ENCODE peak calls at places on chromosomes 6 and 20, in nine cellular contexts. L, H, A, R, Z, X, T, E and Y are unnamed samples. For H3K27me3, the result is how much of the 10 kb centered on the place peaks cover.

GRCh38 chr20:4297141-4297826 is 281.9 kb upstream of the RNF24 start:
- DNase-seq in L (no peak), H (no peak), A (no peak), R (peak), Z (peak), X (peak), T (peak), E (peak), Y (no peak)

GRCh38 chr6:136506124-136506799 is 44.0 kb downstream of the MAP7 start:
- DNase-seq in L (no peak), H (no peak), A (no peak), R (no peak), Z (no peak), X (no peak), T (no peak), E (no peak), Y (no peak)

GRCh38 chr6:73249998-73250397 is 13.0 kb downstream of the KHDC1 start:
- DNase-seq in L (no peak), H (no peak), A (no peak), R (no peak), Z (no peak), X (no peak), T (no peak), E (no peak), Y (no peak)

GRCh38 chr6:120764312-120764711 is 570.0 kb downstream of the TBC1D32 start:
- DNase-seq in L (no peak), H (no peak), A (no peak), R (no peak), Z (no peak), X (no peak), T (no peak), E (no peak), Y (no peak)

GRCh38 chr6:23308166-23308565 is 738.8 kb downstream of the HDGFL1 start:
- DNase-seq in L (no peak), H (no peak), A (no peak), R (no peak), Z (no peak), X (no peak), T (no peak), E (no peak), Y (no peak)

GRCh38 chr20:58511364-58511763 is 3.8 kb downstream of the APCDD1L start:
- DNase-seq in L (no peak), H (peak), A (no peak), R (peak), Z (no peak), X (no peak), T (no peak), E (no peak), Y (no peak)

GRCh38 chr6:54717849-54718455 is 128.6 kb upstream of the FAM83B start:
- DNase-seq in L (no peak), H (peak), A (peak), R (peak), Z (peak), X (no peak), T (peak), E (peak), Y (no peak)

GRCh38 chr20:53576195-53576580 is 17.5 kb downstream of the ZNF217 start:
- DNase-seq in L (no peak), H (no peak), A (no peak), R (no peak), Z (no peak), X (no peak), T (no peak), E (peak), Y (no peak)

GRCh38 chr20:18288748-18289705 is 700 bp downstream of the ZNF133 start:
- DNase-seq in L (no peak), H (no peak), A (no peak), R (peak), Z (peak), X (no peak), T (peak), E (peak), Y (no peak)

GRCh38 chr20:37545516-37545915 is 17.8 kb upstream of the BLCAP start:
- DNase-seq in L (no peak), H (no peak), A (no peak), R (no peak), Z (no peak), X (no peak), T (no peak), E (no peak), Y (no peak)

GRCh38 chr6:164099535-164099982 is 685.0 kb downstream of the QKI start:
- DNase-seq in L (no peak), H (no peak), A (no peak), R (peak), Z (no peak), X (no peak), T (no peak), E (no peak), Y (no peak)

GRCh38 chr6:166029506-166029905 is 138.1 kb downstream of the TBXT start:
- DNase-seq in L (no peak), H (no peak), A (no peak), R (no peak), Z (no peak), X (no peak), T (no peak), E (no peak), Y (no peak)

GRCh38 chr6:170082067-170082466 is 208.8 kb downstream of the DLL1 start:
- DNase-seq in L (no peak), H (no peak), A (no peak), R (no peak), Z (no peak), X (peak), T (no peak), E (peak), Y (no peak)

GRCh38 chr6:20708367-20709124 is 174.3 kb downstream of the CDKAL1 start:
- DNase-seq in L (no peak), H (no peak), A (no peak), R (peak), Z (no peak), X (no peak), T (no peak), E (no peak), Y (no peak)

GRCh38 chr6:100266512-100266911 is 198.2 kb downstream of the SIM1 start:
- DNase-seq in L (no peak), H (no peak), A (no peak), R (no peak), Z (no peak), X (no peak), T (no peak), E (no peak), Y (no peak)
- H3K27ac ChIP-seq in L (no peak), H (no peak), A (no peak), R (no peak), Z (no peak), X (no peak), T (no peak), E (no peak), Y (no peak)

GRCh38 chr6:87724994-87725811 is 23.2 kb upstream of the AKIRIN2 start:
- DNase-seq in L (no peak), H (no peak), A (no peak), R (no peak), Z (no peak), X (no peak), T (no peak), E (no peak), Y (no peak)
- H3K4me3 ChIP-seq in L (no peak), H (no peak), A (no peak), R (no peak), Z (no peak), X (no peak), T (no peak), E (no peak), Y (no peak)

GRCh38 chr20:41373384-41373783 is 6.8 kb upstream of the EMILIN3 start:
- DNase-seq in L (no peak), H (no peak), A (no peak), R (no peak), Z (no peak), X (no peak), T (no peak), E (no peak), Y (no peak)

GRCh38 chr20:41374568-41374920 is 7.9 kb upstream of the EMILIN3 start:
- DNase-seq in L (no peak), H (no peak), A (no peak), R (no peak), Z (no peak), X (no peak), T (no peak), E (no peak), Y (no peak)

GRCh38 chr20:41375846-41376245 is 9.2 kb upstream of the EMILIN3 start:
- DNase-seq in L (no peak), H (no peak), A (no peak), R (no peak), Z (no peak), X (no peak), T (no peak), E (no peak), Y (no peak)

GRCh38 chr20:41376349-41376748 is 9.7 kb upstream of the EMILIN3 start:
- DNase-seq in L (no peak), H (no peak), A (no peak), R (no peak), Z (no peak), X (no peak), T (no peak), E (no peak), Y (no peak)

DNA sequence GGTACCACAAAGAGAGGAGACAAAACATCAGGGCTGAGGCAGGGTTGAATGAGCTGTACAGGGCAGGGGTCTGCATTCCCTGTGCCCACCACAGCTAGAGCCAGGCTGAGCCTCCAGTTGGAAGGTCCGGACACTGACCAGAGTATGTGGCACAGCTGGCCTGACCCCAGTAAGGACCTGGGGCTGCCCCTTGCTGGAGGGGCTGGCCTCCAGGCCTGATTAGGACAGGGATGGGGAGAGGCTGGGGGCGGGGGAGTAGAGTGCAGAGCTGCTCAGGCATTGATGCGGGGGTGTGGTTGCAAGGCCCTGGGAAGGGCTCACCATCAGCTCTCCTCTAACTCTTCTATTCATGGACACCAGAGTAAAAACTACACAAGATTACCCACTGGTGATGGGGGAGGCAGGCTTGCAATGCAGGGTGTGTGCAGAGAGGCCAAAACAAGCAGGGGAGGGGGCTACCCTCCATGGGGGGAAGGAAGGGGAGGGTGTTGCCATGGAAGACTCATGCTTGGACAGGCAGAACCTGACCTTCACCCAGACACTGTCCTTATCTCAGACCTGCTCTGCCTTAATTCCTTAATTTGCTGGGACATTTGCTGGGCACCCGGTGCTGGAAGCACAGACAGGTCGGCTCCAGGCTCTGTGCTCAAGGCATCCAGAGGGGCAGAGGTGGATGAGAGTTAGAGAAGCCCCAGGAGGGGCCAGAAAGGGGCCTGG is 7.4 kb upstream of the EMILIN3 start:
- DNase-seq in L (no peak), H (no peak), A (no peak), R (no peak), Z (no peak), X (no peak), T (no peak), E (no peak), Y (no peak)
- H3K27me3 ChIP-seq in L (under half), H (under half), A (under half), R (under half), Z (under half), X (under half), T (half or more), E (under half), Y (under half)

DNA sequence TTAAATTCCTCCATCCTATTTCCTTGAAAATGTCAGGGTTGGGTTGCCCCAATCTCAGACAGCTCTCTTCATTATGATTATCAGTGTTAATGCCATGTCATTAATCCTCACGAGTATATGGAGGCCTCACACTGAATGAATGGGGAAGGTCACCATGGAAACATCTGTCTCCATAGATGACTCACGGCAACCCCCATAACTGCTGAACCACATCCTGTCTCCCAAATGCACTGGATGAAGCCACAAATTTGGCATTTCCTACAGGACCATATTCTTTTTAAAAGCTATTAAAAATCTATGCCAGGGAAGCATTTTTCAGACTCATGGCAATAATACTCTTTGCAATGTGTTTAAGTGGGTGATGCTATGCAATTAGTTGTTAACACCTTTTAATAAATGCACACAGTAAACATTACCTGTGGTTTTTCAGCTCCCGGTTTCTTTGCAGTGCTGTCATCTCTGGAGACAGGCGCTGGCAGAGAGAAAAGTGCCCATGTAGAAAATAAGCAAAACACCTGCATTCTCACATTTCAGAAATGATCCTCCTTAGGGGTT is 80.1 kb upstream of the PTPRK start:
- DNase-seq in L (no peak), H (peak), A (no peak), R (peak), Z (peak), X (no peak), T (no peak), E (no peak), Y (no peak)
- H3K27ac ChIP-seq in L (no peak), H (peak), A (no peak), R (peak), Z (no peak), X (no peak), T (no peak), E (no peak), Y (no peak)

GRCh38 chr6:133549252-133549925 is 308.2 kb downstream of the EYA4 start:
- DNase-seq in L (no peak), H (no peak), A (no peak), R (no peak), Z (no peak), X (no peak), T (no peak), E (no peak), Y (no peak)
- H3K4me3 ChIP-seq in L (no peak), H (no peak), A (no peak), R (no peak), Z (no peak), X (no peak), T (no peak), E (no peak), Y (no peak)

GRCh38 chr20:31840906-31841816 is 4.2 kb downstream of the FOXS1 start:
- DNase-seq in L (no peak), H (no peak), A (no peak), R (no peak), Z (no peak), X (peak), T (no peak), E (no peak), Y (no peak)
- H3K27me3 ChIP-seq in L (under half), H (under half), A (under half), R (under half), Z (under half), X (under half), T (half or more), E (under half), Y (under half)

GRCh38 chr6:5726976-5727718 is 279.6 kb downstream of the NRN1 start:
- DNase-seq in L (no peak), H (no peak), A (no peak), R (peak), Z (no peak), X (no peak), T (no peak), E (no peak), Y (no peak)
- H3K27ac ChIP-seq in L (no peak), H (no peak), A (no peak), R (no peak), Z (no peak), X (no peak), T (no peak), E (no peak), Y (no peak)

GRCh38 chr6:75217203-75217602 is 11.3 kb upstream of the COL12A1 start:
- DNase-seq in L (no peak), H (peak), A (no peak), R (peak), Z (no peak), X (no peak), T (no peak), E (no peak), Y (no peak)
- H3K4me3 ChIP-seq in L (no peak), H (no peak), A (no peak), R (no peak), Z (no peak), X (no peak), T (no peak), E (no peak), Y (no peak)

GRCh38 chr20:2023151-2023550 is 29.3 kb upstream of the PDYN start:
- DNase-seq in L (no peak), H (no peak), A (no peak), R (peak), Z (no peak), X (no peak), T (no peak), E (no peak), Y (no peak)
- H3K27me3 ChIP-seq in L (under half), H (under half), A (under half), R (under half), Z (under half), X (under half), T (under half), E (half or more), Y (under half)